ENCODE peak calls at places on chromosomes 16 and 17, in five cellular contexts. J, E, L, O and K are unnamed samples.

GRCh38 chr17:72602517-72603345 is 481.9 kb downstream of the SOX9 start:
- DNase-seq in J (no peak), E (no peak), L (no peak), O (no peak), K (peak)

GRCh38 chr17:3964203-3965122 is at the start of gene ATP2A3:
- DNase-seq in J (peak), E (peak), L (no peak), O (peak), K (peak)

GRCh38 chr17:933168-934083 is 46.1 kb downstream of the NXN start:
- DNase-seq in J (no peak), E (no peak), L (no peak), O (no peak), K (peak)

GRCh38 chr17:80393491-80393890 is 21.5 kb upstream of the ENDOV start:
- DNase-seq in J (no peak), E (no peak), L (no peak), O (no peak), K (no peak)

GRCh38 chr16:77540656-77541055 is 105.8 kb upstream of the ADAMTS18 start:
- DNase-seq in J (no peak), E (no peak), L (no peak), O (no peak), K (no peak)

GRCh38 chr17:43309505-43310329 is 75.9 kb upstream of the RNU2-1 start:
- DNase-seq in J (no peak), E (no peak), L (no peak), O (no peak), K (no peak)

GRCh38 chr16:59593256-59593655 is 859.1 kb upstream of the GOT2 start:
- DNase-seq in J (no peak), E (no peak), L (no peak), O (no peak), K (no peak)

GRCh38 chr16:83701494-83701893 is 106.3 kb upstream of the HSBP1 start:
- DNase-seq in J (peak), E (no peak), L (no peak), O (peak), K (peak)

GRCh38 chr16:51621610-51622009 is 470.5 kb upstream of the SALL1 start:
- DNase-seq in J (no peak), E (no peak), L (no peak), O (no peak), K (no peak)

GRCh38 chr17:52158450-52159042 is at the start of gene CA10:
- DNase-seq in J (no peak), E (no peak), L (no peak), O (no peak), K (no peak)

GRCh38 chr16:86662740-86663139 is 84.4 kb downstream of the FOXL1 start:
- DNase-seq in J (no peak), E (no peak), L (no peak), O (no peak), K (no peak)

GRCh38 chr16:17347624-17348023 is 123.1 kb downstream of the XYLT1 start:
- DNase-seq in J (no peak), E (no peak), L (no peak), O (peak), K (no peak)

GRCh38 chr17:38893612-38894011 is 23.8 kb downstream of the LASP1 start:
- DNase-seq in J (no peak), E (no peak), L (no peak), O (peak), K (peak)

GRCh38 chr17:68513932-68514331 is 1.7 kb downstream of the PRKAR1A start:
- DNase-seq in J (no peak), E (no peak), L (no peak), O (no peak), K (no peak)

GRCh38 chr17:7314719-7315569 is at the start of gene GPS2:
- DNase-seq in J (peak), E (peak), L (peak), O (peak), K (peak)

GRCh38 chr16:29975811-29976511 is 2.3 kb downstream of the TAOK2 start:
- DNase-seq in J (no peak), E (no peak), L (no peak), O (no peak), K (peak)

GRCh38 chr17:79781012-79781665 is 3.2 kb downstream of the CBX2 start:
- DNase-seq in J (no peak), E (no peak), L (no peak), O (no peak), K (peak)

GRCh38 chr17:62778990-62779681 is 29.0 kb downstream of the MARCHF10 start:
- DNase-seq in J (no peak), E (no peak), L (no peak), O (no peak), K (peak)

GRCh38 chr16:14368399-14368798 is 261.7 kb downstream of the PARN start:
- DNase-seq in J (no peak), E (no peak), L (no peak), O (no peak), K (no peak)

GRCh38 chr16:21611178-21611545 is 11.8 kb downstream of the METTL9 start:
- DNase-seq in J (peak), E (no peak), L (no peak), O (no peak), K (no peak)

GRCh38 chr16:85173981-85174751 is 61.9 kb upstream of the CIBAR2 start:
- DNase-seq in J (peak), E (no peak), L (no peak), O (peak), K (peak)

GRCh38 chr16:67013238-67013822 is 15.6 kb upstream of the CBFB start:
- DNase-seq in J (no peak), E (no peak), L (peak), O (peak), K (no peak)

GRCh38 chr16:23729503-23730424 is 16.7 kb upstream of the ERN2 start:
- DNase-seq in J (peak), E (no peak), L (no peak), O (no peak), K (peak)

GRCh38 chr16:28133666-28134065 is 70.2 kb upstream of the GSG1L start:
- DNase-seq in J (no peak), E (no peak), L (no peak), O (no peak), K (no peak)

GRCh38 chr17:37388266-37388665 is 12.5 kb downstream of the C17orf78 start:
- DNase-seq in J (no peak), E (no peak), L (no peak), O (no peak), K (no peak)

GRCh38 chr16:970766-971581 is at the start of gene LMF1:
- DNase-seq in J (peak), E (peak), L (peak), O (peak), K (peak)

GRCh38 chr17:37742114-37742761 is 2.6 kb downstream of the HNF1B start:
- DNase-seq in J (no peak), E (no peak), L (no peak), O (no peak), K (no peak)

GRCh38 chr17:29627951-29628350 is 5.2 kb upstream of the CORO6 start:
- DNase-seq in J (no peak), E (no peak), L (no peak), O (no peak), K (no peak)

GRCh38 chr16:6633441-6633840 is 699.2 kb upstream of the RBFOX1 start:
- DNase-seq in J (no peak), E (no peak), L (no peak), O (no peak), K (no peak)

GRCh38 chr16:19785512-19786130 is 67.5 kb downstream of the IQCK start:
- DNase-seq in J (no peak), E (no peak), L (peak), O (no peak), K (no peak)

GRCh38 chr16:2468142-2468724 is 2.9 kb upstream of the NTN3 start:
- DNase-seq in J (peak), E (no peak), L (no peak), O (peak), K (no peak)

GRCh38 chr16:85428899-85429775 is 184.0 kb upstream of the GSE1 start:
- DNase-seq in J (no peak), E (no peak), L (no peak), O (peak), K (peak)

GRCh38 chr17:42720996-42721583 is 23.8 kb downstream of the EZH1 start:
- DNase-seq in J (peak), E (no peak), L (no peak), O (no peak), K (no peak)

GRCh38 chr17:13024526-13025263 is 6.9 kb upstream of the ELAC2 start:
- DNase-seq in J (peak), E (peak), L (peak), O (peak), K (peak)

GRCh38 chr16:29198231-29198630 is 208.3 kb downstream of the NPIPB11 start:
- DNase-seq in J (no peak), E (no peak), L (no peak), O (no peak), K (no peak)

GRCh38 chr17:8080799-8081219 is 6.7 kb downstream of the ALOX12B start:
- DNase-seq in J (no peak), E (no peak), L (no peak), O (no peak), K (peak)

GRCh38 chr16:69417537-69418199 is 6.8 kb upstream of the CYB5B start:
- DNase-seq in J (no peak), E (no peak), L (peak), O (no peak), K (no peak)

GRCh38 chr17:71331754-71332153 is 789.1 kb upstream of the SOX9 start:
- DNase-seq in J (no peak), E (no peak), L (no peak), O (no peak), K (no peak)